ENCODE peak calls at places on chromosomes 11 and 22, in five cellular contexts. P is RWPE1, E is tibial artery, N is cardiac fibroblast, F is GM13977. T is an unnamed sample.

GRCh38 chr11:104776501-104777170 is 121.6 kb downstream of the CASP12 start:
- DNase-seq in F (no peak), N (no peak), P (peak; percentile 38), E (no peak), T (no peak)

GRCh38 chr11:79762271-79762935 is 321.6 kb upstream of the TENM4 start:
- DNase-seq in F (no peak), E (no peak), P (no peak), N (no peak), T (no peak)

GRCh38 chr11:82732734-82733443 is 775 bp downstream of the FAM181B start:
- DNase-seq in P (peak; percentile 25), N (no peak), E (no peak), F (peak; percentile 53), T (peak; percentile 41)

GRCh38 chr11:32615422-32615821 is 31.8 kb downstream of the EIF3M start:
- DNase-seq in P (no peak), N (peak; percentile 53), F (peak; percentile 11), E (no peak), T (peak; percentile 14)

GRCh38 chr11:35237860-35238715 is 99.1 kb downstream of the CD44 start:
- DNase-seq in P (peak; percentile 20), E (peak; percentile 25), N (peak; percentile 66), F (peak; percentile 9), T (peak; percentile 18)

GRCh38 chr22:50530280-50530856 is 556 bp upstream of the TYMP start:
- DNase-seq in E (peak; percentile 80), F (peak; percentile 84), P (no peak), N (peak; percentile 83), T (peak; percentile 78)

GRCh38 chr11:133619973-133620372 is 87.7 kb upstream of the OPCML start:
- DNase-seq in F (no peak), E (no peak), N (no peak), P (no peak), T (no peak)

GRCh38 chr11:77088236-77089003 is 14.2 kb upstream of the OMP start:
- DNase-seq in N (no peak), P (no peak), F (no peak), E (no peak), T (no peak)

GRCh38 chr11:34167961-34168360 is 62.5 kb downstream of the NAT10 start:
- DNase-seq in P (no peak), F (no peak), E (no peak), N (no peak), T (no peak)

GRCh38 chr11:115696472-115697011 is 192.3 kb upstream of the CADM1 start:
- DNase-seq in P (no peak), N (no peak), F (no peak), E (no peak), T (no peak)

GRCh38 chr11:3914807-3915206 is 59.3 kb downstream of the STIM1 start:
- DNase-seq in P (no peak), F (no peak), E (no peak), N (peak; percentile 34), T (no peak)

GRCh38 chr11:61602775-61603569 is 22.1 kb upstream of the SYT7 start:
- DNase-seq in E (peak; percentile 79), N (peak; percentile 93), P (peak; percentile 98), F (no peak), T (no peak)

GRCh38 chr22:45969414-45969799 is 7.6 kb downstream of the WNT7B start:
- DNase-seq in F (peak; percentile 33), E (no peak), P (no peak), N (no peak), T (no peak)

GRCh38 chr11:102253018-102253775 is 64.1 kb upstream of the BIRC3 start:
- DNase-seq in E (no peak), P (no peak), N (no peak), F (no peak), T (no peak)

GRCh38 chr22:26937213-26937612 is 279.8 kb downstream of the MIAT start:
- DNase-seq in N (no peak), P (no peak), F (no peak), E (no peak), T (no peak)

GRCh38 chr22:42905217-42905616 is 48.1 kb upstream of the ARFGAP3 start:
- DNase-seq in P (no peak), N (no peak), E (no peak), F (no peak), T (no peak)

GRCh38 chr11:62805991-62806441 is 776 bp upstream of the NXF1 start:
- DNase-seq in F (peak; percentile 55), P (no peak), N (peak; percentile 42), E (no peak), T (peak; percentile 43)

GRCh38 chr22:45692549-45692948 is 20.9 kb downstream of the ATXN10 start:
- DNase-seq in F (no peak), N (peak; percentile 53), E (no peak), P (no peak), T (no peak)

GRCh38 chr11:93169950-93170561 is 27.7 kb downstream of the SLC36A4 start:
- DNase-seq in F (no peak), P (peak; percentile 9), N (peak; percentile 64), E (no peak), T (no peak)
- TF ChIP-seq CTCF in F (peak; percentile 38), P (peak; percentile 45), N (peak; percentile 45), E (peak; percentile 16), T (no peak)

GRCh38 chr11:85664561-85665481 is at the start of gene CREBZF:
- DNase-seq in F (peak; percentile 94), N (peak; percentile 97), E (peak; percentile 92), P (peak; percentile 94), T (peak; percentile 94)
- TF ChIP-seq CTCF in F (no peak), N (no peak), E (no peak), P (no peak), T (no peak)

GRCh38 chr22:35119494-35119893 is 53.5 kb downstream of the ISX start:
- DNase-seq in F (no peak), E (no peak), N (no peak), P (no peak), T (no peak)

GRCh38 chr22:35114296-35114980 is 48.5 kb downstream of the ISX start:
- DNase-seq in P (no peak), N (no peak), E (no peak), F (no peak), T (no peak)

GRCh38 chr22:35115515-35115914 is 49.6 kb downstream of the ISX start:
- DNase-seq in E (no peak), P (no peak), N (no peak), F (no peak), T (no peak)

GRCh38 chr22:35116269-35116668 is 50.3 kb downstream of the ISX start:
- DNase-seq in F (no peak), E (no peak), N (no peak), P (no peak), T (no peak)

GRCh38 chr22:35116817-35117216 is 50.9 kb downstream of the ISX start:
- DNase-seq in P (no peak), E (no peak), N (no peak), F (no peak), T (no peak)
- TF ChIP-seq CTCF in P (no peak), E (no peak), N (no peak), F (no peak), T (no peak)

GRCh38 chr11:36432747-36433146 is 77.3 kb downstream of the TRAF6 start:
- DNase-seq in E (no peak), P (no peak), N (no peak), F (no peak), T (no peak)

GRCh38 chr11:36432093-36432469 is 78.0 kb downstream of the TRAF6 start:
- DNase-seq in F (no peak), E (no peak), P (no peak), N (no peak), T (no peak)

GRCh38 chr11:36427876-36428275 is 82.2 kb downstream of the TRAF6 start:
- DNase-seq in N (no peak), E (no peak), F (no peak), P (no peak), T (no peak)

GRCh38 chr11:36433896-36434295 is 76.2 kb downstream of the TRAF6 start:
- DNase-seq in F (no peak), E (no peak), N (no peak), P (no peak), T (no peak)

DNA sequence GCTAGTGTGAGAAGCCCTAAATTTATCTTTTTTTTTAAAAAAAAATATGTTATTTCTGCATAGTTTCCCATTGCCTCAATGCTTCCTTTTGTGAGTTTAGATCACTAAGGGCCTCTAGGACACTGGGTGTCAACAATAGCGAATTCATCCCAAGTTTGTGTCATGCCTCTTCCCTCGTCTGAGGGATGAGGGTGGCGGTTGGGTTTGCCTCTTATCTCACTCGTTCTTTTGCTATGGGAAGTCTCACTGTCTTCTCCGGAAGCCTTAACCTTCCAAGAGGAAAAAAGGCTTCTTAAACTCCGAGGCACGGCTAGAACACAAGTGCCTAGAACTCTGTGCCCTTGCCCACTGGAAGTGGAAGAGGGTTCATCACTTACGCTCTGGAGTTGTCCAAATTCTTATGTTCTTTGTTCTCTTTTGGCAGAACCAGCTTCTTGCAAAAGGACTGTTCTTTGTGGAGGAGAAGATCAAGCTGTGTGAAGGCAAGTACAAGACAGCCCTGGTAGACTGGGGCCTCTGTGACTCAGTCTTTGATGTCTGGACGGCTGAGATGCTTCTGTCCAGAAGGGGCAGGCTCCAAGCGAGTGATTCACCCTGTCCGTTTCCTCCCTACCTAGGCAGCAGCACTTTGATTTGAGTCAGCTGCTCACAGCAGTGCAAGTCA is 78.5 kb downstream of the TRAF6 start:
- DNase-seq in E (peak; percentile 32), P (peak; percentile 93), N (peak; percentile 98), F (no peak), T (no peak)
- TF ChIP-seq CTCF in E (no peak), P (peak; percentile 28), N (no peak), F (no peak), T (no peak)

DNA sequence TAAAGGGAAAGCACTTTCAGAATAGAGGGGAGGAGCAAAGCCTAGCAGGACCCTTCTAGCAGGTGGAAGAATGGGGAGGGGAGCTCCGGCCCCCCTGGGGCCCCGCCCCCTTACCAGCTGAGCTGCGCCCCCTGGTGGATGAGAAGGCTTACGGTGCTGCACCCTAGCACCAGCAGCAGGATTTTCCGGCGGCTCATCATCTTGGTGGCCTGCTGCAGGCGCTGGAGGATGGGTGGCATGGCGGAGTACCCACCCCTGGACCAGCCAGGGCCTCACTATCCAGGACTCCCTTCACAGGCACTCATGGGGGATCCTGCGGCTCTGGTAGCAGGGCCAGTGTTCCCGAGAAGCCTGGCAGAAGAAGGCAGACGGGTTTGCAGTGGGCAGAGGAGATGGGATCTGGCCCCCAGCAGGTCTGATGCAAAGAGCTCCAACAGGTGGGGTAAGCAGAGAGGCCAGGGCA is 3.8 kb downstream of the GAL3ST3 start:
- DNase-seq in P (peak; percentile 78), F (peak; percentile 93), N (peak; percentile 80), E (peak; percentile 54), T (peak; percentile 92)
- TF ChIP-seq CTCF in P (peak; percentile 88), F (peak; percentile 92), N (peak; percentile 91), E (peak; percentile 87), T (peak; percentile 97)

DNA sequence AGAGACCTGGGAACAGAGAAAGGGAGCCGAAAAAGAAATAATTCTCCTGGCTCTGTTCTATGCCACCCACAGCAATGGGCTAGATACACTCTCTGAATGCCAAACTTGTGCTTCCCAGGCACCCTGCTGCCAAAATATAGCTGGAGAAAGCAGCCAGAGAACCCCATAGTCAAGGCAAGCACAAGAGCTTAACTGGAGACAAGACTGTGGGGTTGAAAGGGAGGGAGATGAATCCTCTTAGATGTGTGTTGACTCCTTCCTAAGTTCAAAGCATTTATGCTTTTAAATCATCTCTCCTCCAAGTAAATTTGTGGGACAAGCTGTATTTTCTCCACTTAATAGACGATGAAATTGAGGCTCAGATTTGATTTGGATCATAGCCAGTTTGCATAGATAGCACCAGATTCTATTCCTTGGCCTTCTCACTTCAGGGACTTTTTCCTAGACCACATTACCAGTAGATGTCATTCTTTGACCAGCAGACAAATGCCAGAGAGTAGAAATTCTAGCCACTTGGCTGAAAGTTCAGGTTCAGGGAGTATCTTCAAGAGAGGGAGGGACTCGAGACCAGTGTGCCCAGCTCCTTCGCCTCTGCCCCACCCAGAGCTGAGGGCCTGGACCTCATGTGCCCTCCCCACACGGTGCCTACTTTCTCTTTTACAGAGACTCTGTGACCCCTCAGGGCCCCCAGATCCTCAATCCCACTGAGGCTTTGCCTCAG is 16.6 kb upstream of the ETS1 start:
- DNase-seq in F (no peak), N (no peak), E (no peak), P (no peak), T (no peak)
- TF ChIP-seq CTCF in F (peak; percentile 41), N (no peak), E (no peak), P (no peak), T (peak; percentile 31)

T was measured in GM13976.